ENCODE peak calls at places on chromosomes 3 and 15, in nine cellular contexts. M is mesothelial cell of epicardium, E is heart right ventricle, K is neural crest cell, S is brain microvascular endothelial cell, L is mucosa of descending colon, P is cardiac fibroblast, Z is nephron progenitor cell, C is HepG2. W is an unnamed sample.

GRCh38 chr15:29454506-29454905 is 184.9 kb upstream of the NSMCE3 start:
- DNase-seq in M (no peak), E (no peak), K (no peak), S (no peak), L (no peak), P (no peak), Z (no peak), C (no peak), W (no peak)

GRCh38 chr3:23219117-23219516 is 16.0 kb downstream of the UBE2E2 start:
- DNase-seq in M (no peak), E (no peak), K (no peak), S (no peak), L (no peak), P (no peak), Z (no peak), C (no peak), W (no peak)

GRCh38 chr15:65620833-65621232 is 905 bp upstream of the SLC24A1 start:
- DNase-seq in M (no peak), E (no peak), K (no peak), S (no peak), L (no peak), P (no peak), Z (no peak), C (no peak), W (no peak)

GRCh38 chr3:149507491-149508324 is 33.2 kb downstream of the TM4SF4 start:
- DNase-seq in M (no peak), E (no peak), K (no peak), S (peak; percentile 37), L (no peak), P (peak; percentile 71), Z (no peak), C (no peak), W (no peak)

GRCh38 chr3:123610331-123610730 is 25.5 kb upstream of the HACD2 start:
- DNase-seq in M (no peak), E (no peak), K (no peak), S (no peak), L (no peak), P (no peak), Z (peak; percentile 37), C (no peak), W (no peak)

GRCh38 chr15:74406992-74407705 is 26.6 kb downstream of the SEMA7A start:
- DNase-seq in M (no peak), E (no peak), K (peak; percentile 30), S (peak; percentile 85), L (no peak), P (peak; percentile 88), Z (peak; percentile 66), C (peak; percentile 22), W (no peak)

GRCh38 chr3:121781611-121782010 is 32.1 kb upstream of the GOLGB1 start:
- DNase-seq in M (no peak), E (no peak), K (no peak), S (no peak), L (no peak), P (no peak), Z (no peak), C (no peak), W (no peak)

GRCh38 chr3:184171562-184171961 is 3.1 kb upstream of the AP2M1 start:
- DNase-seq in M (no peak), E (no peak), K (no peak), S (peak; percentile 79), L (no peak), P (no peak), Z (no peak), C (no peak), W (no peak)

GRCh38 chr15:42640103-42640502 is 64.7 kb downstream of the STARD9 start:
- DNase-seq in M (no peak), E (no peak), K (no peak), S (no peak), L (no peak), P (no peak), Z (no peak), C (no peak), W (no peak)

GRCh38 chr3:169846458-169847193 is 23.1 kb downstream of the LRRC31 start:
- DNase-seq in M (no peak), E (no peak), K (no peak), S (peak; percentile 83), L (no peak), P (peak; percentile 24), Z (no peak), C (no peak), W (no peak)

GRCh38 chr3:158780795-158781590 is 20.9 kb upstream of the MFSD1 start:
- DNase-seq in M (no peak), E (no peak), K (no peak), S (no peak), L (no peak), P (peak; percentile 74), Z (no peak), C (no peak), W (no peak)

GRCh38 chr15:48802867-48803266 is 8.0 kb downstream of the CEP152 start:
- DNase-seq in M (no peak), E (no peak), K (no peak), S (peak; percentile 94), L (no peak), P (peak; percentile 80), Z (no peak), C (no peak), W (no peak)

GRCh38 chr3:89198598-89198997 is 91.2 kb downstream of the EPHA3 start:
- DNase-seq in M (no peak), E (no peak), K (no peak), S (no peak), L (no peak), P (no peak), Z (no peak), C (no peak), W (no peak)

GRCh38 chr3:30628931-30629590 is 22.7 kb downstream of the TGFBR2 start:
- DNase-seq in M (no peak), E (peak; percentile 51), K (no peak), S (no peak), L (no peak), P (peak; percentile 57), Z (no peak), C (no peak), W (peak; percentile 38)

GRCh38 chr3:30502051-30502741 is 104.2 kb upstream of the TGFBR2 start:
- DNase-seq in M (no peak), E (no peak), K (no peak), S (no peak), L (no peak), P (no peak), Z (no peak), C (no peak), W (no peak)

GRCh38 chr3:10196389-10197052 is 31.8 kb downstream of the IRAK2 start:
- DNase-seq in M (no peak), E (no peak), K (no peak), S (peak; percentile 90), L (no peak), P (peak; percentile 82), Z (no peak), C (no peak), W (peak; percentile 66)

DNA sequence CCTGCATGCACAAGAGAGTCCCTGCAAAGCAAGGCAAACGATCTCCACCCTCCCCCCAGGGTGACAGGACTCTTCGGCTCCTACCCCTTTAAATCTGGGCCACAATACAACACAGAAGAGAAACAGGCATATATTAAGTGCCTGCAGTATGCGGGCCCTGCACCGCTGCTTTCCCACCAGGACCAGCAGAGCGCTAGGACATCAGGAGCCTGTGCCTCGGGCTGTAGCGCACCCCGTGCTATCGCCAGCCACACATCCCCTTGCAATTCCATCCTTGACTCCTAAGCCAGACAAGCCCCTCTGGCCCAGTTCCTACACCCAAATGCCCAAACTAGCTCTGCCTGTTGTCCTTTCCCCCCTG is 4.1 kb downstream of the GALNT15 start:
- DNase-seq in M (no peak), E (no peak), K (no peak), S (no peak), L (no peak), P (no peak), Z (no peak), C (no peak), W (no peak)
- TF ChIP-seq CTCF in M (no peak), E (peak; percentile 46), K (peak; percentile 29), S (no peak), L (no peak), P (no peak), Z (peak; percentile 20), C (no peak), W (peak; percentile 7)

DNA sequence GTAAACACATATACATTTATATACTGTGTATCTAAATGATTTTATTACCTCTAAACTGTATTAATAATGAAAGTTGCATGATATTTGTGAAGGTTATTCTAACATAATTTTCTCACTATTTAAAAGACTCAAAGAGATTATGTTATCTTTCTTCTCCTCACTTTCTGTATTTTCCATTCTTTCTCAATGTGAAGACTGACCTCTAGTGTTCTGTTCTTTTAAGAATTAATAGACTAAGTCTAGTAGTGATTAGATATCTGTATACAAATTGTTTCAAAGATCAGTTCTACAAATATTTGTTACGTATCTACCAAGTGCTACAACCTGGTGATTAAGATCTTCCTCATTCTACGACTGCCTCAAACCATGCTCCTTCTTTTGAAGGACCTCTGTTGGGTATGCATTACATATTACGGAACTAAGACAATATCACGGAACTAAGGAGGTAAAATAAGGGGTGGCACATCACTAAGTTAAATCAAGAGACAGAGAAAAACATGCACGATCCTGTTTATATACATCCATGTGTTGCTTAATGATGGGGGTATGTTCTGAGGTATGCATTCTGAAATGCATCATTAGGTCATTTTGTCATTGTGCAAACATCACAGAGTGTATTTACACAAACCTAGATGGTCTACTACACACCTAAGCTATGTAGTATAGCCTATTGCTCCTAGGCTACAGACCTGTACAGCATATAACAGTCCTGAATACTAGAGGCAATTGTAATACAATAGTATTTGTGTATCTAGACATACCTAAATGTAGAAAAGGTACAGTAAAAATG is 161.5 kb upstream of the KBTBD8 start:
- DNase-seq in M (no peak), E (no peak), K (no peak), S (no peak), L (no peak), P (no peak), Z (no peak), C (peak; percentile 13), W (no peak)
- TF ChIP-seq CTCF in M (no peak), E (peak; percentile 26), K (peak; percentile 52), S (no peak), L (no peak), P (no peak), Z (peak; percentile 9), C (peak; percentile 27), W (no peak)

DNA sequence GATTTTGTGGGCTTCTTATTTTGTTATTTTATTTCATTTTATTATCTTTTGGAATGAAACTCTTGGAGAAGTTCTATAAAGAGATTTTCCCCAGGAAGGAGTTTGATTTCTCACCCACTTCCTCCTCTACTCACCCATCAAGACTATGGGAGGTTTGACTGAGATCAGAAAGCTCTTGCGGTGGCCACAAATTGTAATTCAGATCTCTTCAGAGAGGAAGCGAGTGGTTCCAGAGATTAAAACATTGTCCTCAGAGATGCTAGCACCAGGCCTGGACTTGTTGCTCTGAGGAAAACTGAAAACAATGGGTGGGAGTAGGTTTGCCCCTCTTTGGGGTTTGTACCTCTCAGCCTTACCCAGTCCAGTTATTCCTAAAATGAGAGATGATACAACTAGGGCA is 8.1 kb upstream of the MUC13 start:
- DNase-seq in M (no peak), E (no peak), K (no peak), S (no peak), L (no peak), P (no peak), Z (no peak), C (no peak), W (no peak)
- TF ChIP-seq CTCF in M (no peak), E (no peak), K (no peak), S (no peak), L (no peak), P (no peak), Z (no peak), C (no peak), W (no peak)

DNA sequence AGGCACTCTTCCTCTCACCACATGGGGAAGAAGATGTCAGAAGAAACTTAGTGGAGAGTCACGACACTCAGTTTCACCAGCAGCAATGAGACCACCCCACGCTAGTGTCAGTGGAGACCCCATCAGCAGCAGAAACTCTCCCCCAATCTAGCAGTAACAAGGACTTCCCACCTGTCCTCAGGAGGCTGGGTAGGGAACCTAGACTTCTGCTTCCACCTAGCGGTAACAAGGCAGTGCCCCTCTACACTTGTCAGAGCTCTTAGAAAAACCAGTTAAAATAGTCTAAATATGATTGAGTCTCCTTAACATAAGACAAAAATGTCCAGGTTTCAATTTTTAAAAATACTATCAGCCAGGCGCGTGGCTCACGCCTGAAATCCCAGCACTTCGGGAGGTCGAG is 57.3 kb downstream of the TRAT1 start:
- DNase-seq in M (no peak), E (no peak), K (no peak), S (no peak), L (no peak), P (no peak), Z (no peak), C (peak; percentile 19), W (no peak)
- TF ChIP-seq CTCF in M (no peak), E (no peak), K (no peak), S (no peak), L (no peak), P (no peak), Z (no peak), C (peak; percentile 47), W (no peak)